ENCODE peak calls at places on chromosomes 7 and 10, in ten cellular contexts. O, E, D, J, B, C, Y, Z, R and W are unnamed samples. For H3K36me3 and H3K4me1, the result is how much of the 10 kb centered on the place peaks cover.

GRCh38 chr7:108455524-108455832 is 758 bp downstream of the NRCAM start:
- DNase-seq in Y (no peak), C (no peak), O (no peak), B (peak), E (no peak), Z (no peak), J (no peak), D (no peak), R (no peak), W (no peak)

GRCh38 chr10:129952771-129953489 is 11.1 kb downstream of the EBF3 start:
- DNase-seq in Y (no peak), Z (no peak), E (no peak), D (no peak), B (no peak), R (no peak), C (no peak), J (no peak), O (no peak), W (peak)

GRCh38 chr10:98528166-98528784 is 81.5 kb upstream of the HPS1 start:
- DNase-seq in R (peak), O (no peak), E (no peak), B (no peak), Z (no peak), Y (no peak), J (no peak), D (peak), C (no peak), W (no peak)

GRCh38 chr10:22429146-22429545 is 83.8 kb downstream of the SPAG6 start:
- DNase-seq in O (no peak), D (no peak), Y (no peak), R (peak), E (no peak), B (no peak), J (no peak), C (no peak), Z (no peak), W (no peak)

GRCh38 chr7:5629941-5630340 is 151.5 kb downstream of the RNF216 start:
- DNase-seq in Y (no peak), D (no peak), O (no peak), E (no peak), Z (no peak), C (peak), J (no peak), R (peak), B (peak), W (no peak)

GRCh38 chr10:37803269-37803668 is 54.1 kb downstream of the ZNF248 start:
- DNase-seq in B (no peak), O (no peak), Z (no peak), C (no peak), J (no peak), R (no peak), E (no peak), D (no peak), Y (no peak), W (no peak)

GRCh38 chr10:87579563-87579962 is 74.9 kb downstream of the MINPP1 start:
- DNase-seq in C (no peak), R (no peak), Z (no peak), E (no peak), O (no peak), B (no peak), Y (no peak), D (no peak), J (no peak), W (no peak)

GRCh38 chr7:81284576-81284975 is 365.7 kb upstream of the SEMA3C start:
- DNase-seq in Y (no peak), D (no peak), O (no peak), C (peak), Z (no peak), E (no peak), R (peak), B (no peak), J (no peak), W (no peak)

GRCh38 chr7:94382155-94382554 is 12.5 kb upstream of the COL1A2 start:
- DNase-seq in D (no peak), Z (no peak), Y (no peak), R (no peak), O (no peak), J (no peak), C (no peak), B (no peak), E (no peak), W (no peak)

GRCh38 chr10:130686680-130687300 is 550.6 kb downstream of the GLRX3 start:
- DNase-seq in Y (peak), J (no peak), E (peak), B (no peak), C (no peak), O (no peak), D (no peak), Z (no peak), R (no peak), W (no peak)

GRCh38 chr7:6147627-6148026 is 116.5 kb downstream of the ANKRD61 start:
- DNase-seq in Y (no peak), C (no peak), Z (no peak), J (no peak), E (no peak), D (no peak), R (no peak), O (no peak), B (no peak), W (no peak)

GRCh38 chr7:150955519-150956394 is 22.4 kb downstream of the KCNH2 start:
- DNase-seq in Z (no peak), J (no peak), O (no peak), R (no peak), C (no peak), E (peak), B (no peak), D (no peak), Y (no peak), W (peak)

GRCh38 chr7:118949031-118949430 is 724.5 kb downstream of the ANKRD7 start:
- DNase-seq in C (no peak), R (no peak), Y (no peak), B (no peak), D (no peak), O (no peak), J (no peak), E (no peak), Z (no peak), W (no peak)

GRCh38 chr10:80357000-80357803 is 621 bp downstream of the DYDC2 start:
- DNase-seq in R (no peak), B (no peak), Y (no peak), C (no peak), Z (no peak), D (no peak), O (no peak), E (peak), J (no peak), W (no peak)

GRCh38 chr10:94239696-94240095 is 123.0 kb downstream of the NOC3L start:
- DNase-seq in J (no peak), C (no peak), D (no peak), B (no peak), R (no peak), Y (no peak), O (no peak), E (no peak), Z (no peak), W (no peak)

GRCh38 chr10:30436200-30436599 is 2.2 kb downstream of the MAP3K8 start:
- DNase-seq in B (no peak), J (peak), O (no peak), E (peak), R (peak), D (no peak), Y (no peak), C (no peak), Z (no peak), W (peak)

GRCh38 chr10:56537984-56538383 is 176.9 kb upstream of the ZWINT start:
- DNase-seq in O (no peak), C (no peak), E (no peak), B (no peak), R (no peak), J (no peak), Y (peak), D (peak), Z (no peak), W (no peak)

GRCh38 chr10:5632430-5632829 is 34.0 kb downstream of the ASB13 start:
- DNase-seq in D (no peak), C (no peak), Z (no peak), Y (peak), E (no peak), J (peak), R (no peak), O (no peak), B (no peak), W (no peak)

GRCh38 chr7:85583225-85583672 is 396.4 kb upstream of the SEMA3D start:
- DNase-seq in D (no peak), Y (no peak), B (no peak), J (no peak), Z (no peak), R (no peak), E (no peak), C (no peak), O (no peak), W (no peak)

GRCh38 chr7:153454283-153454682 is 597.9 kb upstream of the DPP6 start:
- DNase-seq in J (no peak), E (no peak), C (no peak), D (no peak), Y (no peak), O (no peak), R (no peak), Z (no peak), B (no peak), W (no peak)

GRCh38 chr10:51269816-51270215 is 195.5 kb downstream of the PRKG1 start:
- DNase-seq in Z (no peak), J (no peak), E (no peak), C (no peak), Y (no peak), O (no peak), B (no peak), D (no peak), R (no peak), W (no peak)

GRCh38 chr10:124007773-124008145 is 85.6 kb downstream of the CHST15 start:
- DNase-seq in C (no peak), O (no peak), E (no peak), Z (no peak), B (peak), Y (no peak), D (no peak), R (no peak), J (no peak), W (peak)

GRCh38 chr7:96016735-96017134 is 244.4 kb downstream of the DYNC1I1 start:
- DNase-seq in Y (no peak), D (no peak), O (no peak), C (no peak), J (no peak), Z (no peak), R (no peak), B (no peak), E (no peak), W (no peak)

GRCh38 chr10:71539564-71540118 is 142.9 kb downstream of the CDH23 start:
- DNase-seq in R (no peak), Z (no peak), J (no peak), O (no peak), B (no peak), Y (no peak), C (no peak), D (no peak), E (no peak), W (no peak)

GRCh38 chr10:77240042-77240619 is 397.5 kb downstream of the KCNMA1 start:
- DNase-seq in R (no peak), B (no peak), O (no peak), D (no peak), Z (peak), J (no peak), E (no peak), Y (no peak), C (no peak), W (no peak)

GRCh38 chr7:157637216-157637954 is 300.6 kb downstream of the DNAJB6 start:
- DNase-seq in D (no peak), Z (no peak), Y (no peak), R (no peak), C (no peak), O (no peak), E (no peak), J (no peak), B (no peak), W (peak)

GRCh38 chr7:1895664-1896515 is 225.8 kb downstream of the ELFN1 start:
- DNase-seq in Y (no peak), E (no peak), J (no peak), Z (no peak), B (no peak), D (no peak), R (no peak), O (no peak), C (no peak), W (no peak)

GRCh38 chr10:119426699-119427098 is 115.8 kb downstream of the RGS10 start:
- DNase-seq in D (no peak), Y (no peak), R (no peak), O (no peak), E (no peak), C (no peak), Z (no peak), B (no peak), J (no peak), W (no peak)

GRCh38 chr10:3468919-3469638 is 296.5 kb upstream of the PITRM1 start:
- DNase-seq in D (no peak), O (no peak), B (no peak), E (no peak), Z (peak), R (peak), C (peak), J (no peak), Y (no peak), W (peak)

GRCh38 chr10:99339077-99339476 is 9.9 kb downstream of the CNNM1 start:
- DNase-seq in R (no peak), C (no peak), O (no peak), Y (peak), E (no peak), Z (peak), J (no peak), B (no peak), D (no peak), W (no peak)

GRCh38 chr7:73308074-73308664 is 457 bp downstream of the NSUN5 start:
- DNase-seq in E (peak), Z (no peak), Y (no peak), B (no peak), D (no peak), J (no peak), O (no peak), C (no peak), R (peak), W (peak)

GRCh38 chr10:88243847-88244730 is 339.0 kb downstream of the RNLS start:
- DNase-seq in Z (no peak), E (no peak), R (peak), J (peak), Y (no peak), C (no peak), B (peak), O (no peak), D (no peak), W (no peak)

GRCh38 chr7:5557920-5558401 is 134.3 kb upstream of the TNRC18 start:
- DNase-seq in O (peak), B (peak), D (no peak), Y (peak), Z (peak), C (no peak), E (no peak), R (no peak), J (peak), W (peak)

GRCh38 chr10:96292971-96293909 is 11.0 kb upstream of the DNTT start:
- DNase-seq in Z (peak), B (no peak), Y (peak), J (no peak), D (no peak), C (peak), R (peak), E (peak), O (no peak), W (no peak)

GRCh38 chr7:83365746-83366145 is 203.1 kb upstream of the PCLO start:
- DNase-seq in C (no peak), Y (no peak), E (no peak), R (peak), B (no peak), J (no peak), D (no peak), Z (no peak), O (no peak), W (no peak)

GRCh38 chr10:79286318-79286951 is 60.8 kb upstream of the PPIF start:
- DNase-seq in Z (peak), C (no peak), B (peak), D (peak), Y (no peak), J (peak), R (peak), O (peak), E (no peak), W (peak)
- TF ChIP-seq POLR2AphosphoS5 in Z (no peak), C (no peak), B (peak), D (no peak), Y (no peak), J (peak), R (no peak), O (peak), E (no peak), W (peak)

DNA sequence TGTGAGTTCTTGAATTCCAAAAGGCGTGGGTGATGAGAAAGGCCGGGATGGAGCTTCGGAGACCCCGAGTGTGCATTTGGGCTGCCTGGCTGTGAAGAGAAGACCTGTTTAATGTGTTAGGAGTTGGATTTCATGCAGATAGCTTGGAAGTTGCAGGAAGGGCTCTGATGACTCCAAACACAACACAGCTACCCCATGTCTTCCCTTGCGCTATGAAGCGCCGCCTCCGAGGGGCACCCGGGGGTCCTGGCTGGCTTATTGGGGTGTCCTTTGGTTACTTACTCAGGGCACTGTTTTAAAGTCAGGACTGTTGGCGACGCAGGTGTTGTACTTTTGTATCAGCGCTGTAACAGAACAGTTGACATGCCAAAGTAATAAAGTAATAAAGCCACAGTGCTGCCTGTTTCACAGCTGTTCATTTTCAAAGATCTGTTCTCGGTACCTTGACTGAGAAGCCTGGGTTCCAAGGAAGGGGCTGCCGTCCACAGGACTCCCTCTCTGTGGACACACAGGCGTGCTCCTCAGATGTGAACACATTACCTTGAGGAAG is 64.0 kb downstream of the WDR37 start:
- DNase-seq in O (no peak), E (no peak), D (no peak), B (no peak), J (no peak), R (no peak), C (no peak), Z (no peak), Y (no peak), W (no peak)
- H3K36me3 ChIP-seq in O (half or more), E (under half), D (half or more), B (half or more), J (half or more), R (under half), C (under half), Z (under half), Y (half or more), W (half or more)

GRCh38 chr10:78408011-78408410 is 374.3 kb downstream of the RPS24 start:
- DNase-seq in E (no peak), O (no peak), J (no peak), R (no peak), C (no peak), Y (no peak), D (no peak), B (no peak), Z (no peak), W (peak)

GRCh38 chr10:78407009-78407711 is 373.5 kb downstream of the RPS24 start:
- DNase-seq in R (peak), O (peak), C (peak), Z (peak), J (peak), E (peak), B (no peak), D (no peak), Y (peak), W (peak)

GRCh38 chr10:78406648-78407008 is 373.0 kb downstream of the RPS24 start:
- DNase-seq in R (no peak), O (no peak), E (no peak), B (no peak), J (peak), Z (no peak), Y (no peak), D (no peak), C (no peak), W (no peak)

GRCh38 chr10:78410046-78410965 is 376.6 kb downstream of the RPS24 start:
- DNase-seq in J (peak), O (no peak), B (no peak), R (no peak), Z (no peak), D (no peak), C (no peak), Y (no peak), E (no peak), W (peak)

GRCh38 chr10:78408671-78409472 is 375.2 kb downstream of the RPS24 start:
- DNase-seq in E (peak), D (no peak), Z (peak), O (no peak), Y (peak), J (peak), R (peak), B (no peak), C (no peak), W (peak)
- H3K4me1 ChIP-seq in E (under half), D (under half), Z (under half), O (under half), Y (under half), J (under half), R (under half), B (under half), C (under half), W (under half)

GRCh38 chr7:134298902-134299683 is 17.6 kb downstream of the SLC35B4 start:
- DNase-seq in Z (peak), O (no peak), J (peak), B (no peak), E (no peak), Y (no peak), D (no peak), R (no peak), C (no peak), W (peak)
- TF ChIP-seq POLR2AphosphoS5 in Z (peak), O (no peak), J (no peak), B (no peak), E (no peak), Y (no peak), D (no peak), R (no peak), C (no peak), W (no peak)

GRCh38 chr7:138570715-138571114 is 110.7 kb downstream of the TRIM24 start:
- DNase-seq in J (no peak), B (no peak), R (no peak), Z (no peak), E (no peak), O (no peak), D (no peak), C (no peak), Y (no peak), W (no peak)
- H3K36me3 ChIP-seq in J (half or more), B (half or more), R (under half), Z (under half), E (half or more), O (under half), D (half or more), C (under half), Y (half or more), W (under half)

GRCh38 chr7:131031100-131031868 is 296.4 kb upstream of the MKLN1 start:
- DNase-seq in B (no peak), J (no peak), C (no peak), Z (no peak), D (no peak), E (no peak), R (no peak), Y (no peak), O (peak), W (no peak)

GRCh38 chr7:131027287-131027773 is 293.3 kb upstream of the KLF14 start:
- DNase-seq in C (no peak), Z (no peak), D (no peak), R (no peak), O (no peak), E (no peak), B (no peak), J (no peak), Y (no peak), W (peak)

GRCh38 chr7:131028293-131028692 is 294.3 kb upstream of the KLF14 start:
- DNase-seq in C (no peak), R (no peak), O (no peak), D (no peak), Y (no peak), B (no peak), J (no peak), Z (no peak), E (no peak), W (no peak)

GRCh38 chr7:131026297-131027003 is 292.4 kb upstream of the KLF14 start:
- DNase-seq in C (no peak), E (no peak), O (no peak), J (no peak), B (no peak), D (no peak), Z (no peak), R (no peak), Y (no peak), W (no peak)

DNA sequence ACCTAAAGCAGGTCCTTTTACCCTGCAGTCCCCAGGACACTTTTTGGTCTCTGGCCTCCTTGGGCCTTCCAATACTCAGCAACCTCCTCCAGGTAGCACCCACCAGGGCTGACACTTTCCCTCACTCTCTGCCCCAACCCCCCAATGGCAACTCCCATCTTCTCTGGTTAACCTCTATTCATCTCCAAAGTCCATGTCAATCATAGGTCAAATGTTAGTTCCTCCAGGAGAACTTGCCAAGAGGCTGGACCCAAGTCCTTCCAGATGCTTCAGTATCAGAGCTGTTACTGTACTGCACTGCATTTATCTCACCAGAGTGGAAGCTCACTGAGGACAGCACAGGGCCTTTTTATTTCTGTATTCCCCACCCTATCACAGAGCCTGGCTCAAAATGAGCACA is 295.0 kb upstream of the KLF14 start:
- DNase-seq in R (no peak), D (no peak), C (no peak), Y (no peak), O (no peak), E (no peak), J (no peak), B (no peak), Z (no peak), W (no peak)
- H3K4me1 ChIP-seq in R (under half), D (under half), C (under half), Y (under half), O (half or more), E (under half), J (under half), B (under half), Z (under half), W (half or more)